ENCODE peak calls at places on chromosome 10, in six cellular contexts. J is heart right ventricle, X is mucosa of descending colon, T is brain microvascular endothelial cell, A is uterus, V is dorsolateral prefrontal cortex. C is an unnamed sample.

GRCh38 chr10:102596506-102596971 is 47.7 kb upstream of the TRIM8 start:
- DNase-seq in J (no peak), V (peak), T (peak), X (peak), A (peak), C (no peak)

GRCh38 chr10:6580279-6581029 is 378 bp upstream of the PRKCQ start:
- DNase-seq in X (peak), A (peak), V (peak), J (peak), T (peak), C (no peak)

GRCh38 chr10:47447740-47448139 is 36.2 kb downstream of the ANXA8 start:
- DNase-seq in X (no peak), A (no peak), T (no peak), J (no peak), V (no peak), C (no peak)

GRCh38 chr10:66926841-66927240 is 1.0 kb downstream of the LRRTM3 start:
- DNase-seq in V (no peak), J (no peak), X (no peak), T (no peak), A (no peak), C (no peak)

GRCh38 chr10:1620803-1621202 is 116.5 kb downstream of the ADARB2 start:
- DNase-seq in T (no peak), A (no peak), V (no peak), J (no peak), X (no peak), C (no peak)

GRCh38 chr10:31771345-31771831 is 157.2 kb downstream of the ARHGAP12 start:
- DNase-seq in V (no peak), A (no peak), X (no peak), J (no peak), T (no peak), C (no peak)

GRCh38 chr10:106083572-106083971 is 1080.9 kb downstream of the SORCS1 start:
- DNase-seq in A (no peak), V (no peak), T (no peak), J (no peak), X (no peak), C (no peak)

GRCh38 chr10:92891885-92892705 is 43.8 kb downstream of the EXOC6 start:
- DNase-seq in V (no peak), T (peak), X (peak), A (peak), J (no peak), C (peak)

GRCh38 chr10:117562220-117562619 is 19.7 kb downstream of the EMX2 start:
- DNase-seq in V (no peak), J (no peak), X (no peak), T (no peak), A (no peak), C (no peak)

GRCh38 chr10:8054498-8055407 is at the start of gene GATA3:
- DNase-seq in T (no peak), X (peak), A (no peak), J (peak), V (peak), C (no peak)

GRCh38 chr10:8055420-8056349 is 1.2 kb downstream of the GATA3 start:
- DNase-seq in A (no peak), J (no peak), X (peak), T (no peak), V (peak), C (no peak)

GRCh38 chr10:8057636-8058273 is 3.3 kb downstream of the GATA3 start:
- DNase-seq in J (no peak), X (no peak), V (peak), A (no peak), T (no peak), C (no peak)

GRCh38 chr10:8056891-8057331 is 2.4 kb downstream of the GATA3 start:
- DNase-seq in X (no peak), J (no peak), V (peak), T (no peak), A (no peak), C (no peak)

DNA sequence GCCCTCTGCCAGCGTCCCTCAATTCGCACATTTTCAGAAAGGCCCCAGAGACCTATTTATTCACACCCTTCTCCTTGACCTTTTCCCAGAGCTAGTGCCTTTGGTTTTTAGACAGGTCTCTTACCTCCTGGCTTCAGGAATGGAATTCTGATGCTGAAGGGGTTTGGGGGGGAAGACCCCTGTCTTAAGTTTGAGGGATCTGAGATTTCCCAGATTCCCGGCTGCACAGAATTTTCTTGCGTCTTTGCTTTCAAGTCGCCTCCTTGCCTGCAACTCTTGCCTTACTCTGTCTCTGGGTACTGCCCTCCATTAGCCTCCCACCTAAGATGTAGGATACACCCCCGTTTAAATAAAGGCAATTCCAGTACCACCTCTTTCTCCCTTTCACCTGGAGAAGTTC is 1.9 kb downstream of the GATA3 start:
- DNase-seq in J (no peak), V (no peak), X (no peak), T (no peak), A (no peak), C (no peak)
- H3K4me3 ChIP-seq in J (peak), V (no peak), X (no peak), T (no peak), A (no peak), C (no peak)

GRCh38 chr10:111344804-111345203 is 268.0 kb downstream of the ADRA2A start:
- DNase-seq in V (no peak), T (no peak), X (no peak), A (no peak), J (no peak), C (no peak)
- TF ChIP-seq CTCF in V (no peak), T (peak), X (no peak), A (no peak), J (peak), C (peak)

DNA sequence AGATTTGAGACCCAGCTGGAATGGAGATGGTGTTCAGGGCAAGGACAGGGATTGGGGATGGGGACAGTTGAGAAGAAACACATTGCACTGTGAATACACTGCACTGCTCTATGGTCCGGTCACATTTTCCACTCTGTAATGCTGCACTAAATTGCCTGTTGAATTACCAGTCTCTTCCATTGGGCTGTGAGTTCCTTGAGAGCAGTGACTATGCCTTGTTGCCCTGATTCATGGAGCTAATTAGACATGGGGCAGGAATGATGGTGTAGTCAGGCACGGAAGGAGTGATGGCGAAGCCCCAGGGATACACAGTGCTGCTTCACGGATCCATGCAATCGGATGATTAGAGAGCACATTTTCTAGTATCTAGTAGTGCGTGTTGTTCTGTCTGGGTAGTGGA is 25.4 kb upstream of the GPAM start:
- DNase-seq in V (no peak), T (no peak), X (no peak), J (no peak), A (no peak), C (peak)
- H3K4me3 ChIP-seq in V (no peak), T (no peak), X (no peak), J (no peak), A (no peak), C (no peak)

GRCh38 chr10:29243750-29244149 is 45.1 kb upstream of the LYZL1 start:
- DNase-seq in J (no peak), A (no peak), V (no peak), T (no peak), X (no peak), C (no peak)
- TF ChIP-seq CTCF in J (peak), A (no peak), V (no peak), T (peak), X (no peak), C (peak)

DNA sequence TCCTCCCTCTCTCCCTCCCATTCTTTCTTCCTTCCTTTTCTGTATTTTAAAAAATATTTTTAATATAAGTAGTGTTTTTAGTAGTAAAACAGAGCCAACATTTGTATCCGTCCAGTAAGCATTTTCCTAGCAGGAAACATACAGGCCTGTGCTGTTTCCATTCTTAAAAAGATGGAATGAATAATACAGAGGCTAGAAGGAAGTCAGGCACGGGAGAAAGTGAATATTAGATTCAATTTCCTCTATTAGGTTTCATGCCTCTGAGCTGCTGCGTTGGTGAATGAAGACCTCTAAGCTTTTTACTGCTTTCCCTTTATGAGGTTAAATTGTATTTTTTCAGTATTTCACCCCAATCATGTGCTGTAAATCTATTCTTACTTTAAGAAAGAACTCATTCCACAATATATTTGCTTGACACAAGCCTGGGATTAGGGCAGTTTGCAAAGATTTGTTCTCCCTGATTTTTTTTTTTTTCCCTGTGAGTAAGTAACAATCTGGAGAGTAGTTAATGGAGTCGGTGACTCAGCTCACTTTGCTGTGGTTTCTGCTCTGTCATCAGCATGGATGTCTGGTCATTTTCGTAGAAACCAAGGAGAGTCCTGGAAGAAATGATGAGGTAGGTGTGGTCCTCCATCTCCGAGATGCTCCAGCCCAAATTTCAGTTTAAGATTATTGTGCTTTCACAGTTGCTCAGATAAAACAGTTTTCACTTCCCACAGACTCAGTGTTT is 76.1 kb upstream of the PITRM1 start:
- DNase-seq in T (peak), J (no peak), V (no peak), A (peak), X (no peak), C (peak)
- H3K4me3 ChIP-seq in T (no peak), J (no peak), V (no peak), A (no peak), X (no peak), C (no peak)

GRCh38 chr10:44886966-44887365 is 24.2 kb upstream of the TMEM72 start:
- DNase-seq in T (no peak), J (no peak), V (no peak), X (no peak), A (no peak), C (no peak)

GRCh38 chr10:44882146-44882720 is 28.9 kb upstream of the TMEM72 start:
- DNase-seq in X (no peak), T (no peak), V (no peak), J (no peak), A (no peak), C (no peak)

GRCh38 chr10:44885710-44886109 is 25.4 kb upstream of the TMEM72 start:
- DNase-seq in V (no peak), X (no peak), A (no peak), J (no peak), T (no peak), C (no peak)

GRCh38 chr10:44881639-44882038 is 29.5 kb upstream of the TMEM72 start:
- DNase-seq in J (no peak), X (no peak), T (no peak), A (no peak), V (no peak), C (no peak)

DNA sequence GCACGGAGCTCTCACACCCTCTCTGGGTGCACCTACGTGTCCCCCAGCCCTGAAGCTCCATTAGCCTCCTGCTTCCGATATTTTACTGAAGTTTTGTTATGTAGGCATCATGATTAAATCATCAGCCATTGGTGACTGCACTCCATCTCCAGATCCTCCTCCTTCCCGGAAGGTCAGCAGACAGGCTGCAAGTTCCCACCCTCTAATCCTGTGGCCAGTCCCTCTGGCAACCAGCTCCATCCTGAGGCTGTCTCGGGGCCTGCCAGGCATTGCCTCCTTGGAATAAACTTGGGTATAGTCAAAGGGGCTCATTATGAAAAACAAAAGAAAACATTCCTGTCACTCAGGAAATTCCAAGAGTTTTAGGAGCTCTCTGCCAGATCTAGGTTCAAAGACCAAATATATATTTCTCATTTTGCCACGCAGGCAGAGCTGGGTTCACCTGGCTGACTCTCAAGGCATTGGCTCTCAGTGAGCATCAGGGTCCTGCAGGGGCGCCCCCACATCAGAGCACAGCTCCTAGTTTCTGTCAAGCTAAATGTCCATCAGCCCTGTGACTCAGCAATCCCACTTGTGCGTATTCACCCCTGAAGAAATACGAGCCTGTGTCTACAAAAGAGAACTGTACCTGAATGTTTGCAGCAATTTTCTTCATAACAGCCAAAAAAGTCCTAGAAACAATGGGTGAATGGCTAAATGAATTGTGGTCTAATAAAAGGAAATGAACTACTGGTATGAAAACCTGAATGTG is 27.4 kb upstream of the TMEM72 start:
- DNase-seq in T (no peak), A (no peak), J (no peak), V (no peak), X (no peak), C (no peak)
- TF ChIP-seq CTCF in T (no peak), A (no peak), J (no peak), V (no peak), X (no peak), C (no peak)

DNA sequence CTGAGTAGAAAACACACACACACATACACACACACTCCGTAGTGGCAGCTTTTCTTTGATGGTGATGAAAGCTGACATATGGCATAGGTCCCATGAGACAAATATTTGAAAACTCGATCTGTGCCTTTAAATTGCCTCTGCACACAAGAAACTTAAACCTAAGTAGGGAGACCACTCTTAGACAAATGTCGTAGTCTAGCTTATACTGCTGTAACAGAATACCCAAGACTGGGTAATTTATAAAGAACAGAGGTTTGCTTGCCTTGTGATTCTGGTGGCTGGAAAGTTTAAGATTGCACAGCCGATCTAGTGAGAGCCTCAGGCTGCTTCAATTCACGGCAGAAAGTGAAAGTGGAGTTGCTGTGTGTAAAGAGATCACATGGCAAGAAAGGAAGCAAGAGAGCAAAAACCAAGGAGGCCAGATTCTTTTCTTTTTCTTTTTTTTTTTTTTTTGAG is 489.4 kb upstream of the SORCS1 start:
- DNase-seq in T (peak), A (no peak), V (no peak), X (no peak), J (no peak), C (peak)
- H3K4me3 ChIP-seq in T (peak), A (peak), V (peak), X (no peak), J (peak), C (peak)